ENCODE peak calls at places on chromosomes 3 and 15, in ten cellular contexts. S is activated CD4-positive, alpha-beta T cell treated with anti-CD3 and anti-CD28 coated beads, Interleukin-2, amount 10 ng/mL, durations not matched to agents 7 days and 5 days; I is GM04504; D is H54; R is G401; K is activated CD4-positive, alpha-beta memory T cell treated with anti-CD3 and anti-CD28 coated beads, Interleukin-2, amount 10 ng/mL, durations not matched to agents 7 days and 5 days; O is SK-N-MC; Y is H7; B is anterior cingulate cortex; A is activated T-cell treated with anti-CD3 and anti-CD28 coated beads for 1 hour. W is an unnamed sample.

GRCh38 chr15:26772588-26773484 is at the start of gene GABRB3:
- DNase-seq in S (no peak), I (no peak), D (no peak), R (peak), K (no peak), O (no peak), Y (peak), B (peak), A (no peak), W (peak)

GRCh38 chr15:31274496-31275330 is 51.9 kb upstream of the KLF13 start:
- DNase-seq in S (peak), I (no peak), D (no peak), R (no peak), K (peak), O (no peak), Y (peak), B (no peak), A (no peak), W (peak)

GRCh38 chr3:69342074-69342473 is 43.8 kb downstream of the FRMD4B start:
- DNase-seq in S (no peak), I (no peak), D (no peak), R (no peak), K (no peak), O (no peak), Y (no peak), B (no peak), A (no peak), W (no peak)

GRCh38 chr3:131501949-131502348 is 822 bp downstream of the MRPL3 start:
- DNase-seq in S (no peak), I (no peak), D (no peak), R (no peak), K (no peak), O (no peak), Y (peak), B (no peak), A (no peak), W (no peak)

GRCh38 chr3:183844606-183845005 is 19.2 kb upstream of the MAP6D1 start:
- DNase-seq in S (no peak), I (peak), D (no peak), R (no peak), K (no peak), O (no peak), Y (no peak), B (no peak), A (no peak), W (no peak)

GRCh38 chr3:139357899-139358298 is 14.1 kb downstream of the MRPS22 start:
- DNase-seq in S (no peak), I (no peak), D (no peak), R (no peak), K (no peak), O (no peak), Y (no peak), B (no peak), A (no peak), W (no peak)

GRCh38 chr3:195209836-195210551 is 61.0 kb downstream of the XXYLT1 start:
- DNase-seq in S (no peak), I (peak), D (no peak), R (peak), K (no peak), O (no peak), Y (no peak), B (no peak), A (no peak), W (no peak)

GRCh38 chr3:53844262-53845102 is 1.7 kb downstream of the CHDH start:
- DNase-seq in S (no peak), I (no peak), D (no peak), R (peak), K (no peak), O (no peak), Y (no peak), B (no peak), A (no peak), W (peak)

GRCh38 chr3:166473501-166473900 is 636.3 kb upstream of the BCHE start:
- DNase-seq in S (no peak), I (no peak), D (no peak), R (no peak), K (no peak), O (no peak), Y (no peak), B (no peak), A (no peak), W (no peak)

GRCh38 chr3:30370681-30371271 is 235.6 kb upstream of the TGFBR2 start:
- DNase-seq in S (no peak), I (peak), D (no peak), R (no peak), K (no peak), O (no peak), Y (no peak), B (no peak), A (no peak), W (no peak)

GRCh38 chr3:160200328-160200727 is 24.9 kb upstream of the C3orf80 start:
- DNase-seq in S (no peak), I (no peak), D (no peak), R (no peak), K (no peak), O (no peak), Y (no peak), B (no peak), A (no peak), W (no peak)

GRCh38 chr3:8938021-8938420 is 25.3 kb downstream of the RAD18 start:
- DNase-seq in S (no peak), I (no peak), D (no peak), R (peak), K (no peak), O (no peak), Y (no peak), B (no peak), A (no peak), W (no peak)

W was measured in Ammon's horn.